ENCODE peak calls at places on chromosomes 2 and 18, in eight cellular contexts. Z is prostate gland, U is cardiac septum, I is HT-29, J is NCI-H345, F is lower lobe of right lung, Q is NCI-H69, C is AG08396. A is an unnamed sample.

GRCh38 chr2:16625201-16625729 is 40.4 kb downstream of the CYRIA start:
- DNase-seq in Z (no peak), U (no peak), I (no peak), J (no peak), F (peak), Q (no peak), C (no peak), A (peak)

GRCh38 chr2:96099861-96100798 is 16.2 kb downstream of the ADRA2B start:
- DNase-seq in Z (no peak), U (peak), I (no peak), J (no peak), F (peak), Q (peak), C (no peak), A (peak)

GRCh38 chr2:238097201-238097987 is 2.7 kb upstream of the ESPNL start:
- DNase-seq in Z (no peak), U (no peak), I (no peak), J (no peak), F (no peak), Q (no peak), C (no peak), A (peak)

GRCh38 chr2:172100080-172101007 is 2.4 kb downstream of the DLX2 start:
- DNase-seq in Z (no peak), U (no peak), I (no peak), J (no peak), F (no peak), Q (peak), C (peak), A (no peak)

GRCh38 chr18:41324934-41325333 is 630.1 kb upstream of the PIK3C3 start:
- DNase-seq in Z (no peak), U (no peak), I (no peak), J (no peak), F (no peak), Q (no peak), C (no peak), A (no peak)

GRCh38 chr2:2877427-2877826 is 500.2 kb downstream of the EIPR1 start:
- DNase-seq in Z (no peak), U (no peak), I (no peak), J (no peak), F (no peak), Q (no peak), C (no peak), A (peak)

GRCh38 chr2:85012431-85012830 is 41.5 kb downstream of the KCMF1 start:
- DNase-seq in Z (no peak), U (no peak), I (no peak), J (no peak), F (no peak), Q (no peak), C (no peak), A (no peak)

GRCh38 chr2:207805566-207806226 is 36.0 kb upstream of the FZD5 start:
- DNase-seq in Z (no peak), U (no peak), I (peak), J (no peak), F (no peak), Q (no peak), C (no peak), A (no peak)

GRCh38 chr2:98346259-98347236 is at the start of gene CNGA3:
- DNase-seq in Z (no peak), U (no peak), I (no peak), J (no peak), F (no peak), Q (peak), C (peak), A (peak)

GRCh38 chr2:74745766-74746165 is 88.2 kb upstream of the HK2 start:
- DNase-seq in Z (no peak), U (no peak), I (no peak), J (no peak), F (no peak), Q (peak), C (no peak), A (no peak)

GRCh38 chr2:20868377-20868776 is 45.5 kb upstream of the LDAH start:
- DNase-seq in Z (no peak), U (no peak), I (no peak), J (no peak), F (no peak), Q (no peak), C (no peak), A (no peak)

GRCh38 chr18:79489900-79490592 is 94.3 kb downstream of the NFATC1 start:
- DNase-seq in Z (no peak), U (peak), I (no peak), J (no peak), F (peak), Q (no peak), C (no peak), A (no peak)

GRCh38 chr2:62334440-62335058 is 138.6 kb downstream of the B3GNT2 start:
- DNase-seq in Z (no peak), U (no peak), I (no peak), J (no peak), F (no peak), Q (no peak), C (no peak), A (no peak)

GRCh38 chr2:72837171-72837570 is 11.3 kb upstream of the EXOC6B start:
- DNase-seq in Z (no peak), U (no peak), I (no peak), J (no peak), F (no peak), Q (no peak), C (no peak), A (no peak)

GRCh38 chr2:207792244-207792785 is 22.6 kb upstream of the FZD5 start:
- DNase-seq in Z (peak), U (peak), I (peak), J (no peak), F (no peak), Q (peak), C (peak), A (no peak)

GRCh38 chr2:182117203-182117602 is 131.6 kb downstream of the PPP1R1C start:
- DNase-seq in Z (no peak), U (no peak), I (no peak), J (no peak), F (no peak), Q (no peak), C (no peak), A (no peak)

GRCh38 chr2:159516241-159516758 is 100.0 kb downstream of the BAZ2B start:
- DNase-seq in Z (peak), U (no peak), I (peak), J (peak), F (no peak), Q (peak), C (peak), A (peak)

GRCh38 chr18:48843162-48843561 is 107.6 kb downstream of the SMAD7 start:
- DNase-seq in Z (no peak), U (no peak), I (no peak), J (no peak), F (peak), Q (peak), C (no peak), A (no peak)

GRCh38 chr18:31325051-31325450 is 7.1 kb downstream of the DSG1 start:
- DNase-seq in Z (no peak), U (no peak), I (no peak), J (no peak), F (no peak), Q (no peak), C (no peak), A (no peak)

GRCh38 chr2:128416366-128416765 is 97.7 kb upstream of the HS6ST1 start:
- DNase-seq in Z (no peak), U (no peak), I (no peak), J (no peak), F (no peak), Q (no peak), C (no peak), A (peak)

GRCh38 chr2:187594801-187595200 is 40.6 kb upstream of the TFPI start:
- DNase-seq in Z (no peak), U (no peak), I (peak), J (no peak), F (no peak), Q (peak), C (no peak), A (no peak)

GRCh38 chr2:38109732-38110181 is 33.8 kb upstream of the CYP1B1 start:
- DNase-seq in Z (no peak), U (no peak), I (peak), J (no peak), F (no peak), Q (no peak), C (no peak), A (no peak)

GRCh38 chr2:204177977-204178522 is 241.5 kb downstream of the ICOS start:
- DNase-seq in Z (peak), U (no peak), I (peak), J (no peak), F (peak), Q (peak), C (peak), A (peak)

GRCh38 chr2:85439111-85439477 is 20.6 kb downstream of the SH2D6 start:
- DNase-seq in Z (no peak), U (no peak), I (no peak), J (no peak), F (no peak), Q (no peak), C (no peak), A (no peak)

GRCh38 chr18:46536215-46536874 is 120.7 kb downstream of the LOXHD1 start:
- DNase-seq in Z (no peak), U (no peak), I (peak), J (no peak), F (no peak), Q (peak), C (no peak), A (no peak)

GRCh38 chr18:46676162-46676830 is 19.3 kb upstream of the LOXHD1 start:
- DNase-seq in Z (no peak), U (no peak), I (no peak), J (peak), F (no peak), Q (peak), C (no peak), A (no peak)

GRCh38 chr2:95115418-95115817 is 6.2 kb downstream of the MRPS5 start:
- DNase-seq in Z (peak), U (peak), I (peak), J (peak), F (peak), Q (peak), C (peak), A (peak)

GRCh38 chr2:60337142-60337497 is 216.3 kb downstream of the BCL11A start:
- DNase-seq in Z (no peak), U (no peak), I (no peak), J (no peak), F (no peak), Q (no peak), C (no peak), A (no peak)

GRCh38 chr2:191696001-191696400 is 18.1 kb downstream of the NABP1 start:
- DNase-seq in Z (no peak), U (no peak), I (no peak), J (no peak), F (no peak), Q (peak), C (peak), A (peak)

GRCh38 chr2:9110893-9111569 is 95.6 kb upstream of the ASAP2 start:
- DNase-seq in Z (no peak), U (no peak), I (no peak), J (no peak), F (no peak), Q (peak), C (no peak), A (no peak)

GRCh38 chr2:186966015-186966414 is 117.0 kb upstream of the ZSWIM2 start:
- DNase-seq in Z (no peak), U (no peak), I (no peak), J (no peak), F (no peak), Q (no peak), C (no peak), A (no peak)

GRCh38 chr2:232976176-232976575 is 36.9 kb downstream of the NGEF start:
- DNase-seq in Z (no peak), U (no peak), I (no peak), J (no peak), F (no peak), Q (no peak), C (no peak), A (no peak)

GRCh38 chr2:191166111-191166755 is 15.4 kb upstream of the STAT4 start:
- DNase-seq in Z (peak), U (no peak), I (no peak), J (peak), F (no peak), Q (no peak), C (no peak), A (no peak)

GRCh38 chr2:46489430-46489829 is 10.1 kb downstream of the TMEM247 start:
- DNase-seq in Z (no peak), U (no peak), I (no peak), J (no peak), F (no peak), Q (no peak), C (no peak), A (peak)

GRCh38 chr2:17303054-17303453 is 215.2 kb downstream of the RAD51AP2 start:
- DNase-seq in Z (no peak), U (no peak), I (no peak), J (no peak), F (no peak), Q (no peak), C (no peak), A (no peak)

GRCh38 chr2:31255911-31256571 is 22.1 kb downstream of the EHD3 start:
- DNase-seq in Z (no peak), U (no peak), I (no peak), J (no peak), F (no peak), Q (no peak), C (no peak), A (no peak)